ENCODE peak calls at places on chromosomes 1 and 21, in nine cellular contexts. One of them, this sample, is unnamed.

GRCh38 chr1:2807036-2807435 is 5.5 kb upstream of the TTC34 start:
- DNase-seq in right atrium auricular region: no peak
- DNase-seq in HL-60: no peak
- DNase-seq in uterus: no peak
- DNase-seq in pancreas: no peak
- DNase-seq in AG04450: no peak
- DNase-seq in left lung: no peak
- DNase-seq in neural progenitor cell: no peak
- DNase-seq in CD8-positive, alpha-beta T cell: no peak
- DNase-seq in this sample: no peak

GRCh38 chr1:47508900-47509488 is 71.2 kb downstream of the FOXD2 start:
- DNase-seq in right atrium auricular region: no peak
- DNase-seq in pancreas: no peak
- DNase-seq in AG04450: no peak
- DNase-seq in left lung: no peak
- DNase-seq in uterus: no peak
- DNase-seq in CD8-positive, alpha-beta T cell: no peak
- DNase-seq in neural progenitor cell: peak; percentile 42
- DNase-seq in HL-60: no peak
- DNase-seq in this sample: no peak

GRCh38 chr1:150543500-150544143 is 5.6 kb upstream of the ADAMTSL4 start:
- DNase-seq in uterus: no peak
- DNase-seq in left lung: no peak
- DNase-seq in neural progenitor cell: no peak
- DNase-seq in AG04450: no peak
- DNase-seq in CD8-positive, alpha-beta T cell: no peak
- DNase-seq in HL-60: no peak
- DNase-seq in right atrium auricular region: peak; percentile 89
- DNase-seq in pancreas: no peak
- DNase-seq in this sample: no peak

GRCh38 chr1:207321790-207322530 is 482 bp downstream of the CD55 start:
- DNase-seq in CD8-positive, alpha-beta T cell: no peak
- DNase-seq in left lung: no peak
- DNase-seq in right atrium auricular region: no peak
- DNase-seq in neural progenitor cell: no peak
- DNase-seq in uterus: no peak
- DNase-seq in HL-60: no peak
- DNase-seq in AG04450: no peak
- DNase-seq in pancreas: no peak
- DNase-seq in this sample: no peak

GRCh38 chr1:196651637-196652215 is at the start of gene CFH:
- DNase-seq in pancreas: no peak
- DNase-seq in CD8-positive, alpha-beta T cell: no peak
- DNase-seq in left lung: no peak
- DNase-seq in neural progenitor cell: no peak
- DNase-seq in uterus: no peak
- DNase-seq in AG04450: peak; percentile 71
- DNase-seq in HL-60: no peak
- DNase-seq in right atrium auricular region: no peak
- DNase-seq in this sample: no peak

GRCh38 chr1:116504308-116505156 is 66.3 kb downstream of the CD58 start:
- DNase-seq in pancreas: no peak
- DNase-seq in CD8-positive, alpha-beta T cell: peak; percentile 71
- DNase-seq in HL-60: peak; percentile 97
- DNase-seq in right atrium auricular region: peak; percentile 80
- DNase-seq in AG04450: no peak
- DNase-seq in neural progenitor cell: no peak
- DNase-seq in uterus: no peak
- DNase-seq in left lung: peak; percentile 89
- DNase-seq in this sample: no peak

GRCh38 chr1:222521299-222522104 is 26.4 kb downstream of the HHIPL2 start:
- DNase-seq in right atrium auricular region: no peak
- DNase-seq in AG04450: no peak
- DNase-seq in pancreas: no peak
- DNase-seq in left lung: no peak
- DNase-seq in uterus: no peak
- DNase-seq in neural progenitor cell: no peak
- DNase-seq in HL-60: no peak
- DNase-seq in CD8-positive, alpha-beta T cell: no peak
- DNase-seq in this sample: peak; percentile 35

GRCh38 chr1:190479537-190479936 is 1.9 kb upstream of the BRINP3 start:
- DNase-seq in right atrium auricular region: no peak
- DNase-seq in pancreas: no peak
- DNase-seq in left lung: no peak
- DNase-seq in CD8-positive, alpha-beta T cell: no peak
- DNase-seq in AG04450: no peak
- DNase-seq in uterus: no peak
- DNase-seq in neural progenitor cell: peak; percentile 44
- DNase-seq in HL-60: no peak
- DNase-seq in this sample: no peak

GRCh38 chr1:46368781-46369180 is 25.3 kb upstream of the FAAH start:
- DNase-seq in left lung: no peak
- DNase-seq in pancreas: no peak
- DNase-seq in right atrium auricular region: no peak
- DNase-seq in neural progenitor cell: no peak
- DNase-seq in HL-60: no peak
- DNase-seq in AG04450: no peak
- DNase-seq in uterus: no peak
- DNase-seq in CD8-positive, alpha-beta T cell: no peak
- DNase-seq in this sample: no peak

GRCh38 chr1:107643766-107644165 is 321.2 kb downstream of the VAV3 start:
- DNase-seq in CD8-positive, alpha-beta T cell: no peak
- DNase-seq in right atrium auricular region: no peak
- DNase-seq in AG04450: no peak
- DNase-seq in left lung: no peak
- DNase-seq in pancreas: no peak
- DNase-seq in neural progenitor cell: no peak
- DNase-seq in uterus: no peak
- DNase-seq in HL-60: no peak
- DNase-seq in this sample: no peak

GRCh38 chr1:97901017-97901658 is 19.7 kb downstream of the DPYD start:
- DNase-seq in left lung: no peak
- DNase-seq in AG04450: no peak
- DNase-seq in right atrium auricular region: no peak
- DNase-seq in pancreas: no peak
- DNase-seq in CD8-positive, alpha-beta T cell: no peak
- DNase-seq in HL-60: peak; percentile 34
- DNase-seq in neural progenitor cell: no peak
- DNase-seq in uterus: no peak
- DNase-seq in this sample: no peak

GRCh38 chr1:151512801-151513625 is 1.8 kb downstream of the CGN start:
- DNase-seq in uterus: no peak
- DNase-seq in neural progenitor cell: peak; percentile 78
- DNase-seq in AG04450: no peak
- DNase-seq in HL-60: no peak
- DNase-seq in right atrium auricular region: no peak
- DNase-seq in CD8-positive, alpha-beta T cell: no peak
- DNase-seq in left lung: peak; percentile 69
- DNase-seq in pancreas: peak; percentile 90
- DNase-seq in this sample: no peak

GRCh38 chr21:42385619-42386018 is 10.2 kb downstream of the TMPRSS3 start:
- DNase-seq in left lung: no peak
- DNase-seq in pancreas: no peak
- DNase-seq in CD8-positive, alpha-beta T cell: no peak
- DNase-seq in uterus: no peak
- DNase-seq in HL-60: no peak
- DNase-seq in neural progenitor cell: no peak
- DNase-seq in right atrium auricular region: no peak
- DNase-seq in AG04450: no peak
- DNase-seq in this sample: no peak
- H3K27ac ChIP-seq in left lung: peak overlapping the region; percentile 68
- H3K27ac ChIP-seq in pancreas: no peak overlapping the region
- H3K27ac ChIP-seq in CD8-positive, alpha-beta T cell: no peak overlapping the region
- H3K27ac ChIP-seq in uterus: no peak overlapping the region
- H3K27ac ChIP-seq in HL-60: no peak overlapping the region
- H3K27ac ChIP-seq in neural progenitor cell: no peak overlapping the region
- H3K27ac ChIP-seq in right atrium auricular region: no peak overlapping the region
- H3K27ac ChIP-seq in AG04450: no peak overlapping the region
- H3K27ac ChIP-seq in this sample: no peak overlapping the region

DNA sequence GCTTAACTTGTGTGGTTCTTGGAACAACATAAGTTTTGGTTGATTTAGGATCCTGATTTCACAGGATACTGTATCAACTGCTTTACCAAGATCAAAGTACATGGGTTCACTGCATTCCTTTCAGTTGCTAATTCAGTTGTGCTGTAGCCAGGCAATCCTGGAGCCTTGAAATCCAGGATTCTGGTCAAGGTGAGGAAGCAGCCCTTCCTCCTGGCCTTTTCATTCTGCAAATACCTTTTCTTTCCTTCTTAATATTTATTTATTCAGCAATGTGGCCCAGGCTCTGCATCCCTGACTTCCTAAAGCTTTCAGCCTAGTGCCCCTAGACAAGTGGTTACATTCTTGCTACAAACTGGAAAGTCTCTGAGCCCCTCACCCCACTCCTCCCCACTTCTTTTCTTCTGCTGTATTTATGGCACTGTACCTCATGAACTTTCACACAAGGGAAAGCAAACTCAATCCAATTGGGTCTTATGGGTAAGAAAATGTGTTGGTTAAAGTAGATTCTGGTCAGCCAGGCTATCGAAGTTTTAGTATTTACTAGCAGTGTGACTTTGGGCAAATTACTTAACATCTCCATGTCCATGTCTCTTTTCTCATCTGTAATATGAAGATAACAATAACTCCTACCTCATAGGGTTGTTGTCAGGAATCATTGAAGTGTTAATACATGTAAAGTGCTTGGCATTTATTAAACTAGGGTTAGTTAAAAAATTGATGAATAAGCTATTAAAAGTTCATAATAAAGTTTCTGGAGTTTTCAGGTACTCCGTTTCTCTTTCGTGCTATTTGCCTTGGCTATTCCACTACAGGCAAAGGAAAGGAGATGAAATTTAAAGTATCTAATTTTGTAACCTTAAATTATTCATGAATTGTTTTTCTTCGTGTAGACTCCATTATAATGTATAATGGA is 16.4 kb downstream of the LRRC8D start:
- DNase-seq in left lung: no peak
- DNase-seq in neural progenitor cell: no peak
- DNase-seq in HL-60: no peak
- DNase-seq in CD8-positive, alpha-beta T cell: no peak
- DNase-seq in AG04450: no peak
- DNase-seq in pancreas: no peak
- DNase-seq in uterus: no peak
- DNase-seq in right atrium auricular region: no peak
- DNase-seq in this sample: no peak
- H3K27ac ChIP-seq in left lung: no peak overlapping the region
- H3K27ac ChIP-seq in neural progenitor cell: no peak overlapping the region
- H3K27ac ChIP-seq in HL-60: no peak overlapping the region
- H3K27ac ChIP-seq in CD8-positive, alpha-beta T cell: no peak overlapping the region
- H3K27ac ChIP-seq in AG04450: no peak overlapping the region
- H3K27ac ChIP-seq in pancreas: no peak overlapping the region
- H3K27ac ChIP-seq in uterus: no peak overlapping the region
- H3K27ac ChIP-seq in right atrium auricular region: no peak overlapping the region
- H3K27ac ChIP-seq in this sample: no peak overlapping the region

GRCh38 chr21:20645344-20645743 is 352.9 kb upstream of the NCAM2 start:
- DNase-seq in pancreas: no peak
- DNase-seq in neural progenitor cell: no peak
- DNase-seq in uterus: no peak
- DNase-seq in CD8-positive, alpha-beta T cell: no peak
- DNase-seq in HL-60: no peak
- DNase-seq in right atrium auricular region: no peak
- DNase-seq in left lung: no peak
- DNase-seq in AG04450: no peak
- DNase-seq in this sample: no peak
- H3K27ac ChIP-seq in pancreas: no peak overlapping the region
- H3K27ac ChIP-seq in neural progenitor cell: no peak overlapping the region
- H3K27ac ChIP-seq in uterus: no peak overlapping the region
- H3K27ac ChIP-seq in CD8-positive, alpha-beta T cell: no peak overlapping the region
- H3K27ac ChIP-seq in HL-60: no peak overlapping the region
- H3K27ac ChIP-seq in right atrium auricular region: no peak overlapping the region
- H3K27ac ChIP-seq in left lung: no peak overlapping the region
- H3K27ac ChIP-seq in AG04450: no peak overlapping the region
- H3K27ac ChIP-seq in this sample: no peak overlapping the region

GRCh38 chr21:45989355-45990048 is 7.9 kb downstream of the COL6A1 start:
- DNase-seq in AG04450: no peak
- DNase-seq in HL-60: no peak
- DNase-seq in pancreas: peak; percentile 1
- DNase-seq in CD8-positive, alpha-beta T cell: no peak
- DNase-seq in uterus: peak; percentile 17
- DNase-seq in right atrium auricular region: peak; percentile 52
- DNase-seq in left lung: peak; percentile 27
- DNase-seq in neural progenitor cell: no peak
- DNase-seq in this sample: no peak
- H3K27ac ChIP-seq in AG04450: no peak overlapping the region
- H3K27ac ChIP-seq in HL-60: no peak overlapping the region
- H3K27ac ChIP-seq in pancreas: no peak overlapping the region
- H3K27ac ChIP-seq in CD8-positive, alpha-beta T cell: no peak overlapping the region
- H3K27ac ChIP-seq in uterus: peak overlapping the region; percentile 78
- H3K27ac ChIP-seq in right atrium auricular region: no peak overlapping the region
- H3K27ac ChIP-seq in left lung: no peak overlapping the region
- H3K27ac ChIP-seq in neural progenitor cell: no peak overlapping the region
- H3K27ac ChIP-seq in this sample: no peak overlapping the region

GRCh38 chr1:53327183-53327941 is 508 bp downstream of the LRP8 start:
- DNase-seq in neural progenitor cell: peak; percentile 79
- DNase-seq in uterus: no peak
- DNase-seq in right atrium auricular region: no peak
- DNase-seq in left lung: peak; percentile 47
- DNase-seq in HL-60: no peak
- DNase-seq in AG04450: no peak
- DNase-seq in pancreas: peak; percentile 8
- DNase-seq in CD8-positive, alpha-beta T cell: no peak
- DNase-seq in this sample: no peak
- H3K27ac ChIP-seq in neural progenitor cell: peak overlapping the region; percentile 57
- H3K27ac ChIP-seq in uterus: peak overlapping the region; percentile 54
- H3K27ac ChIP-seq in right atrium auricular region: peak overlapping the region; percentile 26
- H3K27ac ChIP-seq in left lung: peak overlapping the region; percentile 86
- H3K27ac ChIP-seq in HL-60: peak overlapping the region; percentile 93
- H3K27ac ChIP-seq in AG04450: no peak overlapping the region
- H3K27ac ChIP-seq in pancreas: no peak overlapping the region
- H3K27ac ChIP-seq in CD8-positive, alpha-beta T cell: peak overlapping the region; percentile 4
- H3K27ac ChIP-seq in this sample: peak overlapping the region; percentile 69

GRCh38 chr1:198937231-198938031 is 298.6 kb downstream of the PTPRC start:
- DNase-seq in pancreas: peak; percentile 6
- DNase-seq in HL-60: peak; percentile 84
- DNase-seq in left lung: peak; percentile 58
- DNase-seq in uterus: peak; percentile 31
- DNase-seq in neural progenitor cell: peak; percentile 24
- DNase-seq in right atrium auricular region: peak; percentile 70
- DNase-seq in CD8-positive, alpha-beta T cell: no peak
- DNase-seq in AG04450: peak; percentile 80
- DNase-seq in this sample: peak; percentile 84
- H3K27ac ChIP-seq in pancreas: no peak overlapping the region
- H3K27ac ChIP-seq in HL-60: peak overlapping the region; percentile 94
- H3K27ac ChIP-seq in left lung: peak overlapping the region; percentile 84
- H3K27ac ChIP-seq in uterus: peak overlapping the region; percentile 60
- H3K27ac ChIP-seq in neural progenitor cell: no peak overlapping the region
- H3K27ac ChIP-seq in right atrium auricular region: peak overlapping the region; percentile 76
- H3K27ac ChIP-seq in CD8-positive, alpha-beta T cell: peak overlapping the region; percentile 39
- H3K27ac ChIP-seq in AG04450: peak overlapping the region; percentile 58
- H3K27ac ChIP-seq in this sample: peak overlapping the region; percentile 99

DNA sequence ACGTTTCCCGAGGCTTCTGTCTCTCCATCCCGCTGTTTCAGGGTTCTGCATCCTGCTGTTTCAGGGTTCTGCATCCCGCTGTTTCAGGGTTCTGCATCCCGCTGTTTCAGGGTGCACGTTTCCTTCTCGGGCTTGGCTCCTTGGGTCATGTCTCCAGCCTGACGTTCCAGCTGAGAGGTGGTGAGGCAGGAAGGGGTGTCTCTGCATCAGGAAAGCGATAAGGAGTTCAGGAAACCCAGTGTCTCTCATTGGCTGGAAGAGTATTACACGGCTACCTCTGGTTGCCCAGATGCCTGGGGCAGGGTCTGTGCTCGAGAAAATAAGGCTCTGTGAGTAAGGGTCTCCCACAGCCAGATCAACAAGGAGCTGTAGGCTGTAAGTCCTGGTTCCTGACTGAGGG is 21.1 kb downstream of the ADARB1 start:
- DNase-seq in HL-60: no peak
- DNase-seq in right atrium auricular region: no peak
- DNase-seq in AG04450: no peak
- DNase-seq in uterus: no peak
- DNase-seq in CD8-positive, alpha-beta T cell: no peak
- DNase-seq in pancreas: no peak
- DNase-seq in left lung: no peak
- DNase-seq in neural progenitor cell: no peak
- DNase-seq in this sample: no peak
- H3K27ac ChIP-seq in HL-60: no peak overlapping the region
- H3K27ac ChIP-seq in right atrium auricular region: peak overlapping the region; percentile 43
- H3K27ac ChIP-seq in AG04450: no peak overlapping the region
- H3K27ac ChIP-seq in uterus: no peak overlapping the region
- H3K27ac ChIP-seq in CD8-positive, alpha-beta T cell: no peak overlapping the region
- H3K27ac ChIP-seq in pancreas: no peak overlapping the region
- H3K27ac ChIP-seq in left lung: no peak overlapping the region
- H3K27ac ChIP-seq in neural progenitor cell: no peak overlapping the region
- H3K27ac ChIP-seq in this sample: no peak overlapping the region

This sample was measured in Panc1.